ENCODE peak calls at places on chromosomes 5 and 9, in four cellular contexts. J is left lung, C is fibroblast of lung, M is heart left ventricle. Z is an unnamed sample.

GRCh38 chr9:81814404-81814793 is 113.8 kb upstream of the SPATA31D4 start:
- DNase-seq in J (no peak), M (no peak), C (no peak), Z (no peak)

GRCh38 chr9:4420351-4420750 is 69.9 kb upstream of the SLC1A1 start:
- DNase-seq in J (no peak), C (no peak), M (no peak), Z (no peak)

GRCh38 chr9:98602839-98603238 is 105.9 kb downstream of the GABBR2 start:
- DNase-seq in J (no peak), C (no peak), M (no peak), Z (peak; percentile 36)

GRCh38 chr5:106094128-106094726 is 1576.5 kb downstream of the EFNA5 start:
- DNase-seq in C (peak; percentile 67), J (no peak), M (no peak), Z (no peak)

GRCh38 chr5:78701795-78702406 is 53.3 kb upstream of the LHFPL2 start:
- DNase-seq in M (no peak), J (no peak), C (no peak), Z (no peak)

GRCh38 chr9:135951889-135952663 is 9.1 kb downstream of the UBAC1 start:
- DNase-seq in J (no peak), C (peak; percentile 89), M (no peak), Z (no peak)

GRCh38 chr5:79924936-79925893 is 65.8 kb downstream of the MTX3 start:
- DNase-seq in C (peak; percentile 53), M (no peak), J (no peak), Z (no peak)

GRCh38 chr5:164054461-164054860 is 549.0 kb downstream of the MAT2B start:
- DNase-seq in M (no peak), J (no peak), C (peak; percentile 75), Z (no peak)

GRCh38 chr9:121780641-121781040 is 129.2 kb downstream of the DAB2IP start:
- DNase-seq in C (no peak), J (no peak), M (no peak), Z (no peak)

GRCh38 chr5:170430871-170431437 is 41.8 kb upstream of the KCNMB1 start:
- DNase-seq in C (no peak), M (no peak), J (no peak), Z (no peak)

GRCh38 chr5:87787640-87788039 is 374.9 kb upstream of the CCNH start:
- DNase-seq in C (no peak), M (no peak), J (no peak), Z (no peak)

GRCh38 chr5:165258188-165258855 is 1752.9 kb downstream of the MAT2B start:
- DNase-seq in J (no peak), C (no peak), M (no peak), Z (no peak)

GRCh38 chr9:130172858-130173461 is 756 bp downstream of the NCS1 start:
- DNase-seq in M (no peak), C (peak; percentile 18), J (no peak), Z (no peak)

GRCh38 chr5:78243639-78244038 is 50.9 kb downstream of the AP3B1 start:
- DNase-seq in C (peak; percentile 44), J (no peak), M (no peak), Z (no peak)

GRCh38 chr9:126790561-126790960 is 14.3 kb upstream of the ZBTB43 start:
- DNase-seq in C (no peak), M (no peak), J (no peak), Z (no peak)

GRCh38 chr5:1299511-1299850 is 4.6 kb upstream of the TERT start:
- DNase-seq in C (no peak), M (peak; percentile 15), J (no peak), Z (no peak)

GRCh38 chr5:176388003-176388340 is 426 bp downstream of the NOP16 start:
- DNase-seq in J (no peak), M (no peak), C (no peak), Z (no peak)

GRCh38 chr5:169706758-169707450 is 69.8 kb downstream of the DOCK2 start:
- DNase-seq in C (peak; percentile 67), J (no peak), M (no peak), Z (no peak)

GRCh38 chr9:34896112-34896511 is 62.0 kb upstream of the PHF24 start:
- DNase-seq in M (no peak), J (no peak), C (no peak), Z (no peak)

GRCh38 chr5:103177543-103177942 is 57.4 kb downstream of the PPIP5K2 start:
- DNase-seq in M (no peak), C (no peak), J (no peak), Z (no peak)

GRCh38 chr5:52007230-52007858 is 624.1 kb downstream of the ISL1 start:
- DNase-seq in J (no peak), M (no peak), C (peak; percentile 49), Z (no peak)

GRCh38 chr5:135462304-135462703 is 10.2 kb upstream of the TIFAB start:
- DNase-seq in J (no peak), C (peak; percentile 45), M (peak; percentile 25), Z (no peak)

GRCh38 chr9:79287881-79288280 is 283.9 kb upstream of the TLE4 start:
- DNase-seq in C (no peak), M (no peak), J (no peak), Z (no peak)

GRCh38 chr9:133768859-133769510 is 30.8 kb upstream of the SARDH start:
- DNase-seq in C (no peak), J (peak; percentile 75), M (peak; percentile 48), Z (peak; percentile 66)

GRCh38 chr9:91162784-91163440 is 198.8 kb downstream of the AUH start:
- DNase-seq in J (peak; percentile 92), C (peak; percentile 36), M (no peak), Z (peak; percentile 68)

GRCh38 chr5:143737073-143737472 is 74.9 kb upstream of the HMHB1 start:
- DNase-seq in C (no peak), J (no peak), M (no peak), Z (no peak)

GRCh38 chr9:113564804-113565237 is 101.3 kb downstream of the RGS3 start:
- DNase-seq in C (peak; percentile 67), M (peak; percentile 85), J (peak; percentile 88), Z (peak; percentile 92)

GRCh38 chr5:95873351-95873750 is 50.8 kb upstream of the GLRX start:
- DNase-seq in J (no peak), M (no peak), C (no peak), Z (no peak)

GRCh38 chr5:127228540-127229184 is 61.9 kb upstream of the MEGF10 start:
- DNase-seq in M (no peak), C (no peak), J (peak; percentile 44), Z (no peak)

GRCh38 chr9:89524888-89525385 is 27.0 kb upstream of the SEMA4D start:
- DNase-seq in J (no peak), C (no peak), M (no peak), Z (no peak)

GRCh38 chr5:102481044-102481715 is 17.6 kb downstream of the SLCO6A1 start:
- DNase-seq in C (no peak), M (no peak), J (no peak), Z (no peak)

GRCh38 chr9:69412741-69413150 is 87.7 kb downstream of the ENTREP1 start:
- DNase-seq in J (no peak), C (peak; percentile 68), M (peak; percentile 76), Z (no peak)

GRCh38 chr5:1543398-1544293 is 19.9 kb upstream of the LPCAT1 start:
- DNase-seq in J (peak; percentile 33), C (no peak), M (peak; percentile 27), Z (peak; percentile 59)

GRCh38 chr5:1468247-1468612 is 23.0 kb upstream of the SLC6A3 start:
- DNase-seq in C (peak; percentile 16), M (no peak), J (no peak), Z (no peak)

GRCh38 chr5:53490747-53491146 is 10.3 kb downstream of the FST start:
- DNase-seq in C (peak; percentile 62), J (no peak), M (no peak), Z (no peak)

GRCh38 chr9:132538071-132538470 is 44.3 kb upstream of the BARHL1 start:
- DNase-seq in J (no peak), C (no peak), M (no peak), Z (no peak)

GRCh38 chr9:108837530-108837929 is 18.3 kb downstream of the ACTL7B start:
- DNase-seq in M (no peak), C (no peak), J (no peak), Z (no peak)

GRCh38 chr5:140548300-140548688 is 832 bp downstream of the EIF4EBP3 start:
- DNase-seq in J (no peak), M (no peak), C (no peak), Z (no peak)
- H3K4me3 ChIP-seq in J (peak overlapping the region; percentile 36), M (peak overlapping the region; percentile 54), C (peak overlapping the region; percentile 58), Z (peak overlapping the region; percentile 88)

GRCh38 chr9:1947438-1947837 is 67.7 kb upstream of the SMARCA2 start:
- DNase-seq in M (no peak), C (no peak), J (no peak), Z (no peak)
- TF ChIP-seq CTCF in M (no peak), C (no peak), J (no peak), Z (no peak)

DNA sequence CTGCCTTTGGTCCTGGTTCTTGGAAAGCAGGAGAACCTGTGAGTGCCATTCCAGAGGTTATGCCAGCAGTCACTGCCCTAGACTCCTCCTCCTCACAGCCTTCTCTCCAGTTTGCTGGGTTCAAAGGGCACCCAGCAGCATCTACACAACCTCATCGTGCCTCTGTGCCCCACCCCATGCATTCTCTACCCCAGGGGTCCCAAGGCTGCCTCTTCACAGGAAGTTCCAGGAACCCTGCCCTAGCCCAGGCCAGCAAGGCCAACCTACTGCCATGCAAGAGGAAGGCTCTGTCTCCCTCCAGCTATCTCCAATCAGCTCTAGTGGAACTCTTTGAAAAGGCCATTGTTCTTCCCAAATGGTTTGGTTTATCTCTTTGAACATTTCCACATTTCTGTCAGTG is 21.2 kb downstream of the ENC1 start:
- DNase-seq in M (no peak), J (no peak), C (no peak), Z (no peak)
- H3K27ac ChIP-seq in M (no peak overlapping the region), J (no peak overlapping the region), C (no peak overlapping the region), Z (no peak overlapping the region)

GRCh38 chr5:68534131-68534940 is 318.8 kb downstream of the PIK3R1 start:
- DNase-seq in M (no peak), J (no peak), C (no peak), Z (peak; percentile 80)
- H3K4me3 ChIP-seq in M (no peak overlapping the region), J (no peak overlapping the region), C (no peak overlapping the region), Z (peak overlapping the region; percentile 62)

Z was measured in coronary artery.